ENCODE peak calls at places on chromosome 7, in nine cellular contexts. Y is Daoy; E is hypothalamus; U is neural progenitor cell; X is NK-92 treated with Interleukin-12 subunit alpha and Interleukin-12 subunit beta, amount 100 ng/mL, for 24 hours; T is GM18507; Z is NCI-H1105; A is T-helper 17 cell; O is astrocyte. I is an unnamed sample.

GRCh38 chr7:39948375-39948774 is 1.7 kb upstream of the CDK13 start:
- DNase-seq in Z (no peak), X (no peak), T (no peak), E (no peak), A (no peak), Y (peak), O (no peak), U (no peak), I (no peak)

GRCh38 chr7:122068999-122069398 is 75.0 kb downstream of the AASS start:
- DNase-seq in O (no peak), Z (no peak), T (no peak), U (no peak), A (no peak), X (no peak), E (no peak), Y (no peak), I (no peak)

GRCh38 chr7:144454256-144455039 is 51.0 kb upstream of the NOBOX start:
- DNase-seq in A (no peak), X (no peak), Z (no peak), E (no peak), Y (no peak), U (no peak), O (no peak), T (no peak), I (no peak)

GRCh38 chr7:46352335-46352954 is 431.4 kb upstream of the IGFBP3 start:
- DNase-seq in E (no peak), U (peak), Y (peak), Z (peak), A (no peak), O (peak), X (no peak), T (no peak), I (no peak)

GRCh38 chr7:55260671-55261385 is 104.3 kb upstream of the LANCL2 start:
- DNase-seq in A (no peak), Z (no peak), O (no peak), T (no peak), U (no peak), E (no peak), X (no peak), Y (no peak), I (no peak)

GRCh38 chr7:97226541-97226940 is 109.0 kb downstream of the SDHAF3 start:
- DNase-seq in Y (no peak), Z (no peak), X (no peak), U (no peak), A (no peak), T (no peak), O (no peak), E (no peak), I (no peak)

GRCh38 chr7:152395115-152395514 is 40.7 kb downstream of the KMT2C start:
- DNase-seq in O (peak), Z (no peak), A (no peak), Y (peak), X (no peak), E (no peak), U (no peak), T (no peak), I (no peak)

GRCh38 chr7:124652237-124652636 is 113.4 kb downstream of the GPR37 start:
- DNase-seq in Z (no peak), O (peak), E (no peak), Y (peak), T (no peak), U (no peak), A (no peak), X (no peak), I (no peak)

GRCh38 chr7:44486693-44487092 is 3.8 kb downstream of the NUDCD3 start:
- DNase-seq in Y (no peak), X (no peak), U (no peak), E (no peak), Z (no peak), O (peak), T (no peak), A (no peak), I (no peak)

GRCh38 chr7:76340617-76341131 is 18.1 kb downstream of the YWHAG start:
- DNase-seq in Z (no peak), Y (no peak), U (no peak), X (no peak), E (no peak), T (no peak), O (peak), A (no peak), I (no peak)

GRCh38 chr7:2444476-2444875 is 31.7 kb downstream of the GRIFIN start:
- DNase-seq in Y (peak), X (no peak), Z (no peak), E (no peak), T (no peak), O (peak), A (no peak), U (no peak), I (no peak)

GRCh38 chr7:104976966-104977636 is 36.9 kb upstream of the KMT2E start:
- DNase-seq in U (no peak), Z (no peak), E (no peak), O (no peak), A (no peak), Y (no peak), X (no peak), T (no peak), I (no peak)

GRCh38 chr7:106326594-106327537 is 42.1 kb upstream of the NAMPT start:
- DNase-seq in E (no peak), X (no peak), O (peak), Z (no peak), U (no peak), T (no peak), A (no peak), Y (no peak), I (no peak)

GRCh38 chr7:128705891-128706333 is 33.2 kb upstream of the CALU start:
- DNase-seq in A (no peak), Z (peak), O (no peak), X (no peak), Y (no peak), U (no peak), E (no peak), T (no peak), I (no peak)

GRCh38 chr7:116762951-116763350 is 91.0 kb downstream of the MET start:
- DNase-seq in E (no peak), X (no peak), T (no peak), O (no peak), U (no peak), A (no peak), Z (no peak), Y (no peak), I (no peak)

GRCh38 chr7:108225531-108226181 is 95.5 kb upstream of the LAMB4 start:
- DNase-seq in Z (no peak), A (no peak), X (no peak), O (no peak), E (no peak), Y (no peak), U (no peak), T (no peak), I (no peak)

GRCh38 chr7:90408142-90408541 is 4.9 kb downstream of the CLDN12 start:
- DNase-seq in U (no peak), Z (no peak), O (no peak), A (no peak), X (no peak), E (no peak), T (no peak), Y (no peak), I (no peak)

GRCh38 chr7:17580141-17580540 is 281.7 kb downstream of the AHR start:
- DNase-seq in U (no peak), E (no peak), Y (peak), X (no peak), T (no peak), Z (no peak), O (peak), A (no peak), I (no peak)

GRCh38 chr7:128741491-128741890 is 2.3 kb downstream of the CALU start:
- DNase-seq in Z (no peak), Y (no peak), O (no peak), X (no peak), A (no peak), U (no peak), T (no peak), E (no peak), I (no peak)

GRCh38 chr7:102469351-102469971 is 4.7 kb downstream of the LRWD1 start:
- DNase-seq in O (no peak), A (no peak), T (no peak), E (no peak), U (no peak), X (no peak), Z (no peak), Y (no peak), I (no peak)

GRCh38 chr7:50783801-50784507 is 1.3 kb upstream of the GRB10 start:
- DNase-seq in U (no peak), T (no peak), Z (no peak), O (peak), Y (no peak), A (no peak), X (no peak), E (no peak), I (no peak)

GRCh38 chr7:95335093-95335492 is 10.8 kb upstream of the PON1 start:
- DNase-seq in A (no peak), X (no peak), Z (no peak), U (no peak), E (no peak), T (no peak), O (peak), Y (peak), I (no peak)

GRCh38 chr7:83469491-83469890 is 179.4 kb downstream of the SEMA3E start:
- DNase-seq in O (no peak), U (no peak), Z (no peak), X (no peak), A (no peak), Y (peak), E (no peak), T (no peak), I (no peak)

GRCh38 chr7:113521468-113521867 is 397.3 kb downstream of the PPP1R3A start:
- DNase-seq in U (no peak), Z (no peak), A (no peak), X (no peak), T (no peak), E (no peak), O (peak), Y (no peak), I (no peak)

GRCh38 chr7:13240349-13240748 is 552.9 kb downstream of the ARL4A start:
- DNase-seq in X (no peak), E (no peak), Z (no peak), O (peak), T (no peak), A (no peak), Y (peak), U (no peak), I (no peak)

GRCh38 chr7:50978633-50979215 is 196.0 kb upstream of the GRB10 start:
- DNase-seq in E (no peak), Y (peak), X (no peak), A (no peak), T (no peak), O (peak), U (peak), Z (no peak), I (no peak)

GRCh38 chr7:88818552-88818951 is 23.0 kb upstream of the TEX47 start:
- DNase-seq in Y (no peak), E (no peak), O (no peak), X (no peak), A (no peak), U (no peak), Z (no peak), T (no peak), I (no peak)

GRCh38 chr7:47381132-47381495 is 200.8 kb downstream of the TNS3 start:
- DNase-seq in O (peak), X (no peak), Y (no peak), U (peak), E (no peak), T (no peak), A (no peak), Z (no peak), I (no peak)

GRCh38 chr7:156493942-156494341 is 146.6 kb upstream of the RNF32 start:
- DNase-seq in T (no peak), Z (no peak), X (no peak), A (no peak), U (no peak), O (peak), E (no peak), Y (peak), I (no peak)